ENCODE peak calls at places on chromosomes 13 and 19, in five cellular contexts. E is heart right ventricle, F is AG04450, U is gastrocnemius medialis, K is breast epithelium. L is an unnamed sample.

GRCh38 chr13:110116072-110116487 is 190.9 kb downstream of the COL4A1 start:
- DNase-seq in E (peak), F (no peak), U (peak), K (no peak), L (peak)

GRCh38 chr13:108755084-108755483 is 125.7 kb downstream of the MYO16 start:
- DNase-seq in E (no peak), F (no peak), U (no peak), K (no peak), L (no peak)

GRCh38 chr19:2634228-2634951 is 68.1 kb downstream of the GNG7 start:
- DNase-seq in E (peak), F (no peak), U (no peak), K (no peak), L (peak)

GRCh38 chr19:7450243-7451223 is 38.3 kb downstream of the PEX11G start:
- DNase-seq in E (no peak), F (peak), U (no peak), K (no peak), L (peak)

GRCh38 chr19:3801412-3802096 is 15.4 kb upstream of the MATK start:
- DNase-seq in E (peak), F (no peak), U (no peak), K (peak), L (peak)

GRCh38 chr13:50153888-50154287 is 138.6 kb downstream of the KCNRG start:
- DNase-seq in E (no peak), F (no peak), U (no peak), K (no peak), L (no peak)

GRCh38 chr13:108895220-108895704 is 265.9 kb downstream of the MYO16 start:
- DNase-seq in E (no peak), F (no peak), U (no peak), K (no peak), L (peak)

GRCh38 chr13:70755411-70755810 is 647.2 kb upstream of the KLHL1 start:
- DNase-seq in E (no peak), F (no peak), U (no peak), K (no peak), L (no peak)

GRCh38 chr19:18093439-18094161 is 4.0 kb upstream of the MAST3 start:
- DNase-seq in E (no peak), F (no peak), U (no peak), K (no peak), L (no peak)

DNA sequence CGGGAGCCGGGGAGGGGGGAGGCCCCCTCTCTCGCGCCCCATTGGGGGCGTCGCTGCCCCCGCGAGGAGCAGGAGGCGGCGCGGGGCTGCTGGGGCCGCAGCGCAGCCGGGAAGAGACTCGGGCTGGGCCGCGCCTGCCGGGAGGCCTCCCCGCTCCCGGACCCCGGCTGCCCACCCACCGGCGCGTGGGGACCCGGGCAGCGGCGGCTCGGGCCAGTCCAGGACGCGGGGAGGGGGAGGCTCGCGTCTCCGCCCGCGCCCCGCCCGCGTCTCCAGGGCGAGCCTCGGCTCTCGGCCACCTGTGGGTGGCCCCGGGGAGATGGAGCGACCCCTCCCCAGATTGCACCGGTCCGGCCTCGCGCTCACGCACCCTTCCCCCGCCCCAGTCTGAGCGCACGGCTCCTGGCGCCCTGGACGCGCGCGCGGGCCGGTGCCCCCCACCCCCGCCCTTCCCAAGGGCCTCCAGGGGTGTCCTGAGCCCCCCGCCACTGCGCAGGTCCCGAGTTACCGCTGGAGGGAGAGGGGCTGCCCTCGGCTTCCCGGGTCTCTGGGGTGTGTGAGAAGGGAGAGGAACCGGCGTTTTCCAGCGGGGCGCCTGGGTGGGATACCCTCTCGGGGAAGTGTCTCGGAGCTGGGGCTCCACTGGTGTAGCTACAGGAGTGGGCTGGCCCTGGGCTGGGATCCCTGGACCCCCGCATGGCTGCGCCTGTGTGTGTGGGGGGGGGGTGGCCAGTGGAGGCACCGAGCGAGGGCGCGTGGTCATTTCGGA is 645 bp downstream of the PALM start:
- DNase-seq in E (no peak), F (no peak), U (no peak), K (no peak), L (peak)
- H3K27ac ChIP-seq in E (peak), F (no peak), U (peak), K (peak), L (no peak)

GRCh38 chr19:9565900-9566705 is 18.2 kb downstream of the ZNF121 start:
- DNase-seq in E (no peak), F (no peak), U (no peak), K (no peak), L (peak)
- H3K4me3 ChIP-seq in E (no peak), F (no peak), U (no peak), K (no peak), L (no peak)

DNA sequence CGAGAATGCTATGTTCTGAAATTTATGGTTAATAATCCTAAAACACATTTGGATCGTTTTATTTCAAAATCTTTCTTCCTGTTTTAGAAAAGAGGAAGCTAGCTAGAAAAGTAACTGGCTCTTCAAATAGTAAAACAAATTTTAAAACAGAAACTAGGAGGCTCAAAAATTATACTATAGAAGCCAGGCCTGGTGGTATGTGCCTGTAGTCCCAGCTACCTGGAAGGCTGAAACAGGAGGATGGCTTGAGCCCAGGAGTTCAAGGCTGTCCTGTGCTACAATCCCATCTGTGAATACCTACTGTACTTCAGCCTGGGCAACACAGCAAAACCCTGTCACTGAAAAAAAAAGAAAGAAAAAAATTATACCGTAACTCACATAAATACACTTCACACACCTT is 57.9 kb downstream of the ELF1 start:
- DNase-seq in E (no peak), F (no peak), U (no peak), K (no peak), L (no peak)
- H3K27ac ChIP-seq in E (no peak), F (no peak), U (no peak), K (no peak), L (no peak)

DNA sequence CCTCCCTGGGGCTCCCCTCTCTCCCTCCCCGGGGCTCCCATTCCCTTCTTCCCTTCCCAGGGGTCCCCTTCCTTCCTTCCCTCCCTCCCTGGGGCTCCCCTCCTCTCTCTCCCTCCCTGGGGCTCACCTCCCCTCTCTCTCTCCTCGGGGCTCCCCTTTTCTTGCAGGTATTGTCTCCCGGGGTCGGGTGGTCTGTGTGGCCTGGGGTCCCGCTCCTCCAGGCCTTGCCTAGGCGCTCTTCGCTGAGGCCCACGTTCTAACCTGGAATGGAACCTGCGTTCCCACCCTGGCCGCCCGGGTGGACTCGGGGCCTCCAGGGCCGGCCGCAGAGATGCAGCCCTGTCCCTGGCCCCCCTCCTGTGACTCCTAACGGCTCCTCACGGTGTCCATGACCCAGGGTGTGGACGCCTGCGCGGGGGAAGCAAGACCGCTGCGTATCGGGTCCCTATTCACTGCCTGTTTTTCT is 940 bp upstream of the DCUN1D2 start:
- DNase-seq in E (peak), F (no peak), U (no peak), K (no peak), L (peak)
- H3K4me3 ChIP-seq in E (peak), F (peak), U (peak), K (peak), L (peak)

GRCh38 chr13:112202266-112202665 is 135.3 kb downstream of the SOX1 start:
- DNase-seq in E (no peak), F (no peak), U (no peak), K (no peak), L (no peak)
- H3K27ac ChIP-seq in E (no peak), F (no peak), U (no peak), K (no peak), L (no peak)

GRCh38 chr19:48501961-48502719 is 9.5 kb downstream of the LMTK3 start:
- DNase-seq in E (no peak), F (no peak), U (no peak), K (peak), L (peak)
- H3K4me3 ChIP-seq in E (no peak), F (no peak), U (no peak), K (peak), L (peak)

GRCh38 chr13:76538004-76538403 is 348.2 kb downstream of the KCTD12 start:
- DNase-seq in E (no peak), F (no peak), U (no peak), K (no peak), L (no peak)
- H3K27ac ChIP-seq in E (no peak), F (peak), U (no peak), K (no peak), L (no peak)

L was measured in cardiac muscle cell.